ENCODE peak calls at places on chromosomes 5 and 9, in seven cellular contexts. One of them, this sample, is unnamed. For H3K4me1, the result is how much of the 10 kb centered on the place peaks cover.

GRCh38 chr5:73205309-73205708 is 32.3 kb downstream of the TMEM174 start:
- DNase-seq in breast epithelium: no peak
- DNase-seq in fibroblast of lung: no peak
- DNase-seq in H9: no peak
- DNase-seq in psoas muscle: no peak
- DNase-seq in CD4-positive, CD25-positive, alpha-beta regulatory T cell: no peak
- DNase-seq in heart right ventricle: no peak
- DNase-seq in this sample: no peak

GRCh38 chr5:169097374-169097831 is 203.5 kb downstream of the SLIT3 start:
- DNase-seq in breast epithelium: peak
- DNase-seq in CD4-positive, CD25-positive, alpha-beta regulatory T cell: no peak
- DNase-seq in H9: no peak
- DNase-seq in psoas muscle: no peak
- DNase-seq in heart right ventricle: no peak
- DNase-seq in fibroblast of lung: peak
- DNase-seq in this sample: peak

GRCh38 chr5:178995341-178995690 is 196 bp upstream of the GRM6 start:
- DNase-seq in breast epithelium: no peak
- DNase-seq in psoas muscle: no peak
- DNase-seq in H9: no peak
- DNase-seq in heart right ventricle: no peak
- DNase-seq in CD4-positive, CD25-positive, alpha-beta regulatory T cell: no peak
- DNase-seq in fibroblast of lung: no peak
- DNase-seq in this sample: no peak

GRCh38 chr5:116137544-116138378 is 52.9 kb downstream of the COMMD10 start:
- DNase-seq in fibroblast of lung: peak
- DNase-seq in CD4-positive, CD25-positive, alpha-beta regulatory T cell: peak
- DNase-seq in breast epithelium: no peak
- DNase-seq in heart right ventricle: no peak
- DNase-seq in H9: no peak
- DNase-seq in psoas muscle: no peak
- DNase-seq in this sample: no peak

GRCh38 chr9:105332471-105332870 is 88.0 kb downstream of the SLC44A1 start:
- DNase-seq in fibroblast of lung: peak
- DNase-seq in CD4-positive, CD25-positive, alpha-beta regulatory T cell: no peak
- DNase-seq in H9: no peak
- DNase-seq in psoas muscle: no peak
- DNase-seq in heart right ventricle: no peak
- DNase-seq in breast epithelium: no peak
- DNase-seq in this sample: no peak

GRCh38 chr5:78009937-78010527 is 233.9 kb upstream of the TBCA start:
- DNase-seq in heart right ventricle: no peak
- DNase-seq in H9: no peak
- DNase-seq in fibroblast of lung: peak
- DNase-seq in breast epithelium: no peak
- DNase-seq in CD4-positive, CD25-positive, alpha-beta regulatory T cell: no peak
- DNase-seq in psoas muscle: no peak
- DNase-seq in this sample: no peak

GRCh38 chr9:4020747-4021296 is 279.0 kb downstream of the GLIS3 start:
- DNase-seq in heart right ventricle: no peak
- DNase-seq in breast epithelium: no peak
- DNase-seq in fibroblast of lung: no peak
- DNase-seq in H9: no peak
- DNase-seq in CD4-positive, CD25-positive, alpha-beta regulatory T cell: no peak
- DNase-seq in psoas muscle: no peak
- DNase-seq in this sample: no peak

GRCh38 chr5:104635216-104635615 is 1072.6 kb upstream of the NUDT12 start:
- DNase-seq in H9: no peak
- DNase-seq in breast epithelium: no peak
- DNase-seq in heart right ventricle: no peak
- DNase-seq in psoas muscle: no peak
- DNase-seq in CD4-positive, CD25-positive, alpha-beta regulatory T cell: no peak
- DNase-seq in fibroblast of lung: peak
- DNase-seq in this sample: no peak

GRCh38 chr9:136900988-136901515 is 14.7 kb downstream of the TRAF2 start:
- DNase-seq in H9: no peak
- DNase-seq in fibroblast of lung: no peak
- DNase-seq in CD4-positive, CD25-positive, alpha-beta regulatory T cell: no peak
- DNase-seq in heart right ventricle: no peak
- DNase-seq in breast epithelium: peak
- DNase-seq in psoas muscle: no peak
- DNase-seq in this sample: no peak

GRCh38 chr9:134338394-134339182 is 12.3 kb downstream of the RXRA start:
- DNase-seq in psoas muscle: no peak
- DNase-seq in breast epithelium: peak
- DNase-seq in fibroblast of lung: no peak
- DNase-seq in heart right ventricle: no peak
- DNase-seq in H9: no peak
- DNase-seq in CD4-positive, CD25-positive, alpha-beta regulatory T cell: no peak
- DNase-seq in this sample: no peak

GRCh38 chr5:77448831-77449230 is 43.3 kb downstream of the WDR41 start:
- DNase-seq in fibroblast of lung: no peak
- DNase-seq in breast epithelium: no peak
- DNase-seq in H9: no peak
- DNase-seq in CD4-positive, CD25-positive, alpha-beta regulatory T cell: no peak
- DNase-seq in heart right ventricle: no peak
- DNase-seq in psoas muscle: no peak
- DNase-seq in this sample: no peak

GRCh38 chr9:120931278-120932085 is 4.9 kb upstream of the TRAF1 start:
- DNase-seq in psoas muscle: no peak
- DNase-seq in breast epithelium: no peak
- DNase-seq in H9: no peak
- DNase-seq in fibroblast of lung: peak
- DNase-seq in heart right ventricle: no peak
- DNase-seq in CD4-positive, CD25-positive, alpha-beta regulatory T cell: peak
- DNase-seq in this sample: peak

GRCh38 chr9:134049772-134050588 is 17.8 kb downstream of the BRD3 start:
- DNase-seq in fibroblast of lung: no peak
- DNase-seq in psoas muscle: peak
- DNase-seq in breast epithelium: no peak
- DNase-seq in CD4-positive, CD25-positive, alpha-beta regulatory T cell: no peak
- DNase-seq in H9: no peak
- DNase-seq in heart right ventricle: peak
- DNase-seq in this sample: no peak

GRCh38 chr5:73440262-73440661 is 8.3 kb downstream of the FOXD1 start:
- DNase-seq in psoas muscle: no peak
- DNase-seq in H9: no peak
- DNase-seq in fibroblast of lung: peak
- DNase-seq in breast epithelium: no peak
- DNase-seq in heart right ventricle: no peak
- DNase-seq in CD4-positive, CD25-positive, alpha-beta regulatory T cell: no peak
- DNase-seq in this sample: no peak

GRCh38 chr5:96427823-96428222 is 5.2 kb downstream of the PCSK1 start:
- DNase-seq in breast epithelium: no peak
- DNase-seq in psoas muscle: no peak
- DNase-seq in heart right ventricle: no peak
- DNase-seq in H9: no peak
- DNase-seq in fibroblast of lung: peak
- DNase-seq in CD4-positive, CD25-positive, alpha-beta regulatory T cell: no peak
- DNase-seq in this sample: no peak

GRCh38 chr9:14180077-14180941 is 133.6 kb downstream of the NFIB start:
- DNase-seq in psoas muscle: no peak
- DNase-seq in breast epithelium: peak
- DNase-seq in H9: no peak
- DNase-seq in heart right ventricle: peak
- DNase-seq in fibroblast of lung: no peak
- DNase-seq in CD4-positive, CD25-positive, alpha-beta regulatory T cell: no peak
- DNase-seq in this sample: no peak

GRCh38 chr9:19409406-19410194 is 791 bp downstream of the ACER2 start:
- DNase-seq in heart right ventricle: peak
- DNase-seq in fibroblast of lung: peak
- DNase-seq in breast epithelium: peak
- DNase-seq in H9: peak
- DNase-seq in psoas muscle: peak
- DNase-seq in CD4-positive, CD25-positive, alpha-beta regulatory T cell: peak
- DNase-seq in this sample: peak

GRCh38 chr9:134895849-134896833 is 15.5 kb downstream of the FCN2 start:
- DNase-seq in CD4-positive, CD25-positive, alpha-beta regulatory T cell: no peak
- DNase-seq in H9: no peak
- DNase-seq in psoas muscle: no peak
- DNase-seq in heart right ventricle: peak
- DNase-seq in fibroblast of lung: peak
- DNase-seq in breast epithelium: peak
- DNase-seq in this sample: peak

GRCh38 chr9:106284300-106284699 is 578.7 kb upstream of the ZNF462 start:
- DNase-seq in heart right ventricle: no peak
- DNase-seq in fibroblast of lung: no peak
- DNase-seq in CD4-positive, CD25-positive, alpha-beta regulatory T cell: no peak
- DNase-seq in H9: peak
- DNase-seq in psoas muscle: no peak
- DNase-seq in breast epithelium: no peak
- DNase-seq in this sample: no peak

GRCh38 chr5:102663771-102664530 is 91.2 kb upstream of the PAM start:
- DNase-seq in fibroblast of lung: peak
- DNase-seq in breast epithelium: no peak
- DNase-seq in heart right ventricle: no peak
- DNase-seq in H9: no peak
- DNase-seq in CD4-positive, CD25-positive, alpha-beta regulatory T cell: no peak
- DNase-seq in psoas muscle: no peak
- DNase-seq in this sample: no peak

GRCh38 chr9:128098017-128098935 is 29.3 kb downstream of the PTGES2 start:
- DNase-seq in heart right ventricle: peak
- DNase-seq in breast epithelium: peak
- DNase-seq in psoas muscle: peak
- DNase-seq in fibroblast of lung: peak
- DNase-seq in CD4-positive, CD25-positive, alpha-beta regulatory T cell: peak
- DNase-seq in H9: peak
- DNase-seq in this sample: peak
- H3K4me1 ChIP-seq in heart right ventricle: half or more
- H3K4me1 ChIP-seq in breast epithelium: under half
- H3K4me1 ChIP-seq in psoas muscle: half or more
- H3K4me1 ChIP-seq in fibroblast of lung: under half
- H3K4me1 ChIP-seq in CD4-positive, CD25-positive, alpha-beta regulatory T cell: under half
- H3K4me1 ChIP-seq in H9: under half
- H3K4me1 ChIP-seq in this sample: half or more

GRCh38 chr9:125269014-125269397 is 7.4 kb downstream of the GAPVD1 start:
- DNase-seq in CD4-positive, CD25-positive, alpha-beta regulatory T cell: no peak
- DNase-seq in psoas muscle: no peak
- DNase-seq in fibroblast of lung: no peak
- DNase-seq in heart right ventricle: no peak
- DNase-seq in breast epithelium: no peak
- DNase-seq in H9: no peak
- DNase-seq in this sample: no peak
- H3K4me1 ChIP-seq in CD4-positive, CD25-positive, alpha-beta regulatory T cell: under half
- H3K4me1 ChIP-seq in psoas muscle: under half
- H3K4me1 ChIP-seq in fibroblast of lung: under half
- H3K4me1 ChIP-seq in heart right ventricle: under half
- H3K4me1 ChIP-seq in breast epithelium: under half
- H3K4me1 ChIP-seq in H9: under half
- H3K4me1 ChIP-seq in this sample: under half

GRCh38 chr9:92657296-92658094 is 12.4 kb downstream of the IPPK start:
- DNase-seq in H9: no peak
- DNase-seq in psoas muscle: no peak
- DNase-seq in breast epithelium: no peak
- DNase-seq in CD4-positive, CD25-positive, alpha-beta regulatory T cell: no peak
- DNase-seq in fibroblast of lung: no peak
- DNase-seq in heart right ventricle: no peak
- DNase-seq in this sample: no peak
- H3K4me1 ChIP-seq in H9: under half
- H3K4me1 ChIP-seq in psoas muscle: under half
- H3K4me1 ChIP-seq in breast epithelium: under half
- H3K4me1 ChIP-seq in CD4-positive, CD25-positive, alpha-beta regulatory T cell: under half
- H3K4me1 ChIP-seq in fibroblast of lung: under half
- H3K4me1 ChIP-seq in heart right ventricle: under half
- H3K4me1 ChIP-seq in this sample: under half

GRCh38 chr5:151449288-151449687 is 1.9 kb downstream of the SLC36A1 start:
- DNase-seq in heart right ventricle: no peak
- DNase-seq in H9: no peak
- DNase-seq in breast epithelium: no peak
- DNase-seq in CD4-positive, CD25-positive, alpha-beta regulatory T cell: no peak
- DNase-seq in fibroblast of lung: no peak
- DNase-seq in psoas muscle: no peak
- DNase-seq in this sample: no peak
- H3K4me1 ChIP-seq in heart right ventricle: under half
- H3K4me1 ChIP-seq in H9: under half
- H3K4me1 ChIP-seq in breast epithelium: under half
- H3K4me1 ChIP-seq in CD4-positive, CD25-positive, alpha-beta regulatory T cell: under half
- H3K4me1 ChIP-seq in fibroblast of lung: under half
- H3K4me1 ChIP-seq in psoas muscle: under half
- H3K4me1 ChIP-seq in this sample: under half

GRCh38 chr9:114388764-114389375 is 1.1 kb upstream of the AKNA start:
- DNase-seq in heart right ventricle: no peak
- DNase-seq in CD4-positive, CD25-positive, alpha-beta regulatory T cell: no peak
- DNase-seq in H9: no peak
- DNase-seq in breast epithelium: no peak
- DNase-seq in fibroblast of lung: no peak
- DNase-seq in psoas muscle: no peak
- DNase-seq in this sample: no peak

GRCh38 chr9:114386886-114387677 is 700 bp downstream of the AKNA start:
- DNase-seq in breast epithelium: no peak
- DNase-seq in psoas muscle: no peak
- DNase-seq in CD4-positive, CD25-positive, alpha-beta regulatory T cell: peak
- DNase-seq in heart right ventricle: peak
- DNase-seq in H9: no peak
- DNase-seq in fibroblast of lung: peak
- DNase-seq in this sample: peak

GRCh38 chr9:114389612-114390368 is 2.0 kb upstream of the AKNA start:
- DNase-seq in H9: no peak
- DNase-seq in fibroblast of lung: no peak
- DNase-seq in psoas muscle: no peak
- DNase-seq in heart right ventricle: no peak
- DNase-seq in breast epithelium: no peak
- DNase-seq in CD4-positive, CD25-positive, alpha-beta regulatory T cell: no peak
- DNase-seq in this sample: no peak

GRCh38 chr9:114386361-114386885 is 1.4 kb downstream of the AKNA start:
- DNase-seq in breast epithelium: no peak
- DNase-seq in heart right ventricle: no peak
- DNase-seq in CD4-positive, CD25-positive, alpha-beta regulatory T cell: no peak
- DNase-seq in H9: no peak
- DNase-seq in fibroblast of lung: no peak
- DNase-seq in psoas muscle: no peak
- DNase-seq in this sample: no peak

DNA sequence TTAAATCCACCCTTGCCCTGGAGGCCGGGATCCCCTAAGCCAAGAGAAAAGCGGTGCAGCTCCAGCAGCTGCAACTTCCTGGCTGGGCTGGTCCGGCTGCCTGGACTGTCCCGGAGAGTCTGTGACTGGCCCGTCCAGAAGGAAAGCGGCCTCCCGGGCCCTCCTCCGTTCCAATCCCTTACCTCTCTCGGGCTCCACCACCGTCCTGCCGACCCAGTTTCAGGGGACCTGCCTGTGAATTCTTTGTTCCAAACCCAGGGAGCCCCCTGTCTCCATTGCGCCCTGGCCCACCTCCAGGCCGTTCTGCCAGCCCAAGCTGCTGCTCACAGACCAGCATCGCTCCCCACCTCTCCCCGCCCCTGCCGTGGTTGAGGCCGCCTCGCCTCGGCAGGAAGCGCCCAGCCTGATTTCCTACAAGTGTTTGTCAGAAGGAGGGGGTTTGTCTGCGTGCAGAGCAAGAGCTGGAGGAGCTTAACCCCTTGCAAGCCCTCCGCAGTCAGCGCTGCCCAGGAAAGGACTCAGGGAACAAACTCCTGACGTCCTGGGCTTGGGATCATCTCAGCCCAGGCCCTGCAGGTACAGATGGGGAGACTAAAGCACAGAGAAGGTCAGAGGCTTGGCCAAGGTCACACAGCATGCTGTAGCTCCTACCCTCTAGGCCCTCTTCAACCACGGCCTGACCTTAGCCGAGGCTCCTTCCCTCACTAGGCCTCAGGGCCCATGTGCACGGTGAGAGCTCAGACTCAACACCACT is at the start of gene AKNA:
- DNase-seq in H9: peak
- DNase-seq in fibroblast of lung: peak
- DNase-seq in CD4-positive, CD25-positive, alpha-beta regulatory T cell: peak
- DNase-seq in psoas muscle: peak
- DNase-seq in heart right ventricle: peak
- DNase-seq in breast epithelium: peak
- DNase-seq in this sample: peak
- H3K4me1 ChIP-seq in H9: under half
- H3K4me1 ChIP-seq in fibroblast of lung: under half
- H3K4me1 ChIP-seq in CD4-positive, CD25-positive, alpha-beta regulatory T cell: half or more
- H3K4me1 ChIP-seq in psoas muscle: under half
- H3K4me1 ChIP-seq in heart right ventricle: half or more
- H3K4me1 ChIP-seq in breast epithelium: under half
- H3K4me1 ChIP-seq in this sample: under half

This sample was measured in ascending aorta.